ENCODE peak calls at places on chromosome 11, in six cellular contexts. X is breast epithelium; T is brain microvascular endothelial cell; C is BE2C; V is activated CD8-positive, alpha-beta T cell treated with anti-CD3 and anti-CD28 coated beads for 36 hours; D is upper lobe of right lung. W is an unnamed sample.

GRCh38 chr11:111093061-111093460 is 152.5 kb upstream of the POU2AF2 start:
- DNase-seq in D (no peak), V (no peak), X (no peak), T (no peak), C (no peak), W (no peak)

GRCh38 chr11:34269031-34269430 is 88.8 kb downstream of the ABTB2 start:
- DNase-seq in C (no peak), X (no peak), V (no peak), T (no peak), D (no peak), W (no peak)

GRCh38 chr11:73227571-73228211 is 9.6 kb downstream of the P2RY2 start:
- DNase-seq in C (no peak), V (no peak), X (peak; percentile 58), T (no peak), D (peak; percentile 89), W (no peak)

GRCh38 chr11:33490842-33491370 is 209.7 kb downstream of the C11orf91 start:
- DNase-seq in T (no peak), D (no peak), X (no peak), C (no peak), V (no peak), W (no peak)

GRCh38 chr11:66172146-66172545 is 96.3 kb upstream of the RAB1B start:
- DNase-seq in X (no peak), T (peak; percentile 85), V (peak; percentile 48), C (no peak), D (no peak), W (no peak)

GRCh38 chr11:128523616-128524015 is 63.7 kb downstream of the ETS1 start:
- DNase-seq in T (no peak), C (no peak), V (no peak), X (no peak), D (no peak), W (no peak)

GRCh38 chr11:57460017-57460755 is at the start of gene RTN4RL2:
- DNase-seq in C (peak; percentile 47), X (no peak), V (peak; percentile 71), D (peak; percentile 75), T (peak; percentile 20), W (no peak)

GRCh38 chr11:12569499-12570040 is 104.7 kb upstream of the TEAD1 start:
- DNase-seq in D (no peak), T (no peak), V (no peak), X (no peak), C (no peak), W (no peak)

GRCh38 chr11:22666700-22667439 is 459 bp downstream of the GAS2 start:
- DNase-seq in T (peak; percentile 20), C (peak; percentile 64), V (peak; percentile 27), X (no peak), D (peak; percentile 68), W (no peak)

GRCh38 chr11:44260081-44260480 is 49.9 kb downstream of the ALX4 start:
- DNase-seq in T (no peak), C (no peak), X (no peak), V (no peak), D (no peak), W (no peak)

GRCh38 chr11:11909727-11910126 is 68.0 kb downstream of the USP47 start:
- DNase-seq in D (no peak), T (no peak), V (no peak), C (no peak), X (no peak), W (peak; percentile 12)

GRCh38 chr11:109864834-109865557 is 228.2 kb upstream of the ZC3H12C start:
- DNase-seq in C (no peak), X (no peak), T (peak; percentile 14), D (no peak), V (no peak), W (no peak)

DNA sequence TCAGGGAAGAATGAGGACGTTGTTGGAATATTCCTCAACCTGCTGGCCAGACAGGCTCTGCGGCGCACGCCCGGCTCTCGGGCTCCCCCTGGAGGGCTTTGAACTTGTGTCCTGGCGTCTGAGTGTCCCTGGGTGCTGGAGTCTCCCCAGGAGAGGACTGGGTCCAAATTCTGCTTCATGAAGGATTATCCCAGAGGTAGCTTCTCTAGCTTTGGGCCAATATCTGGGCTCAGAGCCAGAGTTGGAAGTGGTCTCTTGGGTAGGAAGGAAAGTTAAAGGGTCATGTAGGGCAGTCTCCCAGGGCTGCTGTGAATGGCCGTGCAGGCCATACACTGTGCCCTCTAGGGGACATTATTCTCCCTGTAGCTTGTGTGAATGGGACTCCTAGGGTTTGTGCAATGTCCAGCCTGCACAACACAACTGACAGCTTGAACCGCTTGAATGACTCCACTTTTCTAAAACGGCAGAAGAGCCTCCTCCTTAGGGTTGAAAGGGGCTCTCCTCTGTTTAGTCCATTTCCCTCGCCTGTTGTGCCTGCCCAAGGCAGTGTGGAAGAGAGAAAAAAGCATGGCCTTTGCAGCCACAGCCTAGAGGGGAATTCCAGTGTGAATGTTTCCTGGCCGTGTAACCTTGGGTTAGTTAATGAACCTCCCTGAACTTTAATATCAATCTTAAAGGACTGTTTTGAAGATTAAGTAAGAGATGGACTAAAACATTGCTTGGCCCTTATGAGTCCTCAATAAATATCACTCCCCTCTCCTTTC is 111.1 kb upstream of the THY1 start:
- DNase-seq in D (peak; percentile 87), X (peak; percentile 57), C (peak; percentile 94), T (peak; percentile 67), V (peak; percentile 74), W (no peak)
- TF ChIP-seq CTCF in D (peak; percentile 88), X (peak; percentile 24), C (peak; percentile 97), T (peak; percentile 95), V (peak; percentile 98), W (peak; percentile 91)

GRCh38 chr11:64998141-64998540 is 1.4 kb upstream of the BATF2 start:
- DNase-seq in T (no peak), X (no peak), C (no peak), D (no peak), V (peak; percentile 31), W (no peak)

GRCh38 chr11:64994318-64994717 is 2.5 kb downstream of the BATF2 start:
- DNase-seq in D (no peak), T (no peak), C (no peak), V (no peak), X (no peak), W (no peak)

GRCh38 chr11:64998690-64999431 is 2.1 kb upstream of the BATF2 start:
- DNase-seq in X (no peak), T (no peak), D (no peak), V (peak; percentile 21), C (no peak), W (no peak)

GRCh38 chr11:64996327-64996709 is 453 bp downstream of the BATF2 start:
- DNase-seq in V (no peak), D (no peak), C (no peak), X (no peak), T (no peak), W (no peak)

DNA sequence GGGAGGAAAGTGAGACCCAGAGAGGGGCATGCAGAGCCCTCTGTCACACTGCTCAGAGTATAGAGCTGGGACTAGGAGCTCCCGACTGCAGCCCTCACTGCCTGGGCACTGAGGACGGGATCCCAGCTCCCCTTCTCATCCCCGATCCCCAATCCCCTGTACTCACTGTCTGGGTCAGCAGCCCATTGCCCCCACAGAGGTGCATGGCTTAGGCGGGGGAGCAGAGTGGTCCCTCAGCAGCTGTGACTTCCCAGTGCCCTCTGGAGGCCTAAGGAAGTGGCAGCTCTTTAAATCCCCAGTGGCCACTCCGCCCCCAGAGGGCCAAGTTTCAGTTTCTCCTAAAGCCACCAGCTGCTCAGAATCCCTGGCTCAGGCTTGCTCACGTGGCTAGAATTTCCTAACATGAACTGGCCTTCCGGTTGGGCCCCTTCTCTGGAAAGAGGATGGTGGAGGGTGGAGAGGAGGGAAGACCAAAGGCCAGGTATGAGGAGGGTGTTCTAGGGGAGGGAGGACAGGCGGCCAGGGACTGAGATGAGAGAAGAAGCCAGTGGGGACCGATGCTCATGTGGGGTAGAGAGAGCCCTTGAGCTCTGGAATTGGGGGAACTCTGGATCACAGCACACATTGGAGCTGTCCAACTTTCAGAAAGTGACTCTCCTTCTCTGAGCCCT is at the start of gene BATF2:
- DNase-seq in T (peak; percentile 57), D (peak; percentile 90), X (peak; percentile 57), V (peak; percentile 25), C (peak; percentile 61), W (peak; percentile 41)
- TF ChIP-seq CTCF in T (peak; percentile 68), D (peak; percentile 60), X (peak; percentile 11), V (no peak), C (peak; percentile 41), W (peak; percentile 42)

GRCh38 chr11:77411238-77411637 is 62.7 kb downstream of the PAK1 start:
- DNase-seq in V (peak; percentile 43), D (peak; percentile 70), C (no peak), X (no peak), T (peak; percentile 11), W (no peak)

GRCh38 chr11:77410076-77410827 is 63.6 kb downstream of the PAK1 start:
- DNase-seq in X (no peak), C (no peak), V (no peak), D (no peak), T (no peak), W (no peak)

GRCh38 chr11:77412814-77413213 is 61.1 kb downstream of the PAK1 start:
- DNase-seq in X (no peak), V (no peak), D (no peak), C (no peak), T (no peak), W (no peak)

GRCh38 chr11:77413850-77414249 is 60.0 kb downstream of the PAK1 start:
- DNase-seq in C (no peak), V (no peak), X (no peak), D (no peak), T (no peak), W (no peak)

GRCh38 chr11:77411717-77412441 is 62.0 kb downstream of the PAK1 start:
- DNase-seq in X (peak; percentile 74), T (peak; percentile 84), D (peak; percentile 93), V (peak; percentile 87), C (peak; percentile 66), W (peak; percentile 54)
- TF ChIP-seq CTCF in X (no peak), T (peak; percentile 17), D (peak; percentile 17), V (no peak), C (no peak), W (peak; percentile 8)

GRCh38 chr11:119337581-119338317 is 2.9 kb downstream of the C1QTNF5 start:
- DNase-seq in D (peak; percentile 59), X (no peak), T (no peak), C (peak; percentile 58), V (no peak), W (no peak)
- TF ChIP-seq CTCF in D (no peak), X (no peak), T (no peak), C (no peak), V (no peak), W (no peak)

GRCh38 chr11:46127150-46127638 is 5.9 kb upstream of the PHF21A start:
- DNase-seq in V (peak; percentile 71), T (peak; percentile 46), X (no peak), D (no peak), C (peak; percentile 9), W (no peak)
- TF ChIP-seq CTCF in V (peak; percentile 50), T (peak; percentile 72), X (no peak), D (peak; percentile 43), C (peak; percentile 37), W (peak; percentile 44)

DNA sequence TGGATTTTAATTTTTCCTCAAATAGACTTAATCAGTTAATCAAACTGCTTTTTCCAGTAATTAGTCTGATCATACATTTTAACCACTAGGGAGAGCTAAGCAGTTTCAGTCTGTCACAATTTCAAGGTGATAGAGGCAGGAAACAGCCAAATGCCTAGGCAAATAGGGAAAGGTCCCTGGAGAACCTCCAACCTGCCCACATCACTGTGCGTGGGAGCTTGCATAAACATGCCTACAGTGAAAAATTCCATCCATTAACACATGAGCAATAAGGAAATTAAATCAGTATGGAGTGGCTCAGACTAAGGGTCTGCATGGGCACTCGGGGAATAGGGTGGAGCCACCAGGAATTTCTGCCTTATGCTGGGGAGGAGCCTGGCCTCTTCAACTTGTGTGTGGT is 74.6 kb downstream of the AASDHPPT start:
- DNase-seq in C (no peak), D (no peak), V (no peak), T (peak; percentile 6), X (no peak), W (peak; percentile 30)
- TF ChIP-seq CTCF in C (no peak), D (peak; percentile 17), V (no peak), T (peak; percentile 14), X (no peak), W (peak; percentile 19)

GRCh38 chr11:76419896-76420295 is 24.9 kb upstream of the EMSY start:
- DNase-seq in T (no peak), D (no peak), C (peak; percentile 28), X (no peak), V (peak; percentile 31), W (no peak)
- TF ChIP-seq CTCF in T (peak; percentile 55), D (peak; percentile 38), C (peak; percentile 73), X (no peak), V (peak; percentile 54), W (peak; percentile 14)